ENCODE peak calls at places on chromosomes 4 and X, in four cellular contexts. W is ovary; N is effector memory CD8-positive, alpha-beta T cell; K is amniotic stem cell. T is an unnamed sample.

GRCh38 chr4:56310401-56310800 is 76.9 kb downstream of the AASDH start:
- DNase-seq in W (no peak), N (no peak), K (no peak), T (no peak)

GRCh38 chr4:31086771-31087330 is 366.7 kb downstream of the PCDH7 start:
- DNase-seq in W (no peak), N (no peak), K (no peak), T (peak)

GRCh38 chrX:44246826-44247225 is 96.6 kb downstream of the EFHC2 start:
- DNase-seq in W (no peak), N (no peak), K (no peak), T (no peak)

GRCh38 chrX:110852180-110852579 is 56.6 kb upstream of the CHRDL1 start:
- DNase-seq in W (no peak), N (no peak), K (no peak), T (peak)

GRCh38 chr4:8393593-8394038 is 46.9 kb downstream of the ACOX3 start:
- DNase-seq in W (peak), N (no peak), K (peak), T (peak)

GRCh38 chr4:133555671-133556070 is 406.6 kb downstream of the PCDH10 start:
- DNase-seq in W (no peak), N (no peak), K (no peak), T (no peak)

GRCh38 chr4:89254847-89255246 is 52.8 kb downstream of the GPRIN3 start:
- DNase-seq in W (no peak), N (peak), K (no peak), T (peak)

GRCh38 chr4:1194028-1194900 is 21.9 kb upstream of the SPON2 start:
- DNase-seq in W (peak), N (no peak), K (no peak), T (peak)

GRCh38 chrX:23784487-23785301 is 1.7 kb downstream of the SAT1 start:
- DNase-seq in W (no peak), N (no peak), K (no peak), T (peak)

GRCh38 chrX:39907964-39908616 is 189.7 kb downstream of the BCOR start:
- DNase-seq in W (peak), N (no peak), K (peak), T (peak)

GRCh38 chr4:120918788-120919187 is 3.7 kb downstream of the PRDM5 start:
- DNase-seq in W (peak), N (no peak), K (no peak), T (peak)

GRCh38 chr4:119027815-119028214 is 107.8 kb upstream of the MYOZ2 start:
- DNase-seq in W (no peak), N (no peak), K (no peak), T (no peak)

GRCh38 chr4:128951316-128951715 is 141.8 kb downstream of the JADE1 start:
- DNase-seq in W (no peak), N (no peak), K (no peak), T (peak)

GRCh38 chr4:41256131-41256739 is 493 bp upstream of the UCHL1 start:
- DNase-seq in W (no peak), N (no peak), K (no peak), T (peak)

GRCh38 chrX:39764441-39764914 is 333.3 kb downstream of the BCOR start:
- DNase-seq in W (no peak), N (no peak), K (no peak), T (no peak)

GRCh38 chrX:39821011-39821708 is 276.6 kb downstream of the BCOR start:
- DNase-seq in W (peak), N (peak), K (no peak), T (peak)

GRCh38 chr4:78638324-78639172 is 87.0 kb downstream of the ANXA3 start:
- DNase-seq in W (no peak), N (no peak), K (no peak), T (no peak)

GRCh38 chr4:113943863-113944262 is 35.6 kb downstream of the ARSJ start:
- DNase-seq in W (no peak), N (no peak), K (no peak), T (peak)

GRCh38 chr4:94634266-94634665 is 123.5 kb upstream of the BMPR1B start:
- DNase-seq in W (no peak), N (no peak), K (no peak), T (peak)

GRCh38 chrX:48927736-48928382 is 9.0 kb upstream of the PIM2 start:
- DNase-seq in W (no peak), N (no peak), K (no peak), T (no peak)

GRCh38 chr4:109691411-109691920 is 11.8 kb downstream of the CASP6 start:
- DNase-seq in W (no peak), N (no peak), K (no peak), T (no peak)

GRCh38 chr4:103075894-103076776 is at the start of gene SLC9B2:
- DNase-seq in W (peak), N (peak), K (peak), T (peak)

GRCh38 chr4:11904117-11904535 is 475.4 kb upstream of the HS3ST1 start:
- DNase-seq in W (peak), N (no peak), K (no peak), T (no peak)